ENCODE peak calls at places on chromosomes 13 and 19, in nine cellular contexts. One of them, this sample, is unnamed.

GRCh38 chr19:16415806-16416205 is 56.0 kb downstream of the EPS15L1 start:
- DNase-seq in A549: no peak
- DNase-seq in PC-3: no peak
- DNase-seq in AG04450: no peak
- DNase-seq in CD8-positive, alpha-beta T cell: no peak
- DNase-seq in WERI-Rb-1: no peak
- DNase-seq in IMR-90: no peak
- DNase-seq in neural crest cell: no peak
- DNase-seq in kidney: no peak
- DNase-seq in this sample: no peak

GRCh38 chr19:5804516-5805464 is at the start of gene NRTN:
- DNase-seq in A549: peak
- DNase-seq in PC-3: peak
- DNase-seq in AG04450: no peak
- DNase-seq in CD8-positive, alpha-beta T cell: no peak
- DNase-seq in WERI-Rb-1: peak
- DNase-seq in IMR-90: no peak
- DNase-seq in neural crest cell: no peak
- DNase-seq in kidney: peak
- DNase-seq in this sample: no peak

GRCh38 chr19:41888926-41889325 is 5.9 kb downstream of the ARHGEF1 start:
- DNase-seq in A549: no peak
- DNase-seq in PC-3: no peak
- DNase-seq in AG04450: no peak
- DNase-seq in CD8-positive, alpha-beta T cell: no peak
- DNase-seq in WERI-Rb-1: no peak
- DNase-seq in IMR-90: no peak
- DNase-seq in neural crest cell: no peak
- DNase-seq in kidney: no peak
- DNase-seq in this sample: no peak

GRCh38 chr13:77892491-77892890 is 26.1 kb downstream of the EDNRB start:
- DNase-seq in A549: no peak
- DNase-seq in PC-3: no peak
- DNase-seq in AG04450: no peak
- DNase-seq in CD8-positive, alpha-beta T cell: no peak
- DNase-seq in WERI-Rb-1: no peak
- DNase-seq in IMR-90: no peak
- DNase-seq in neural crest cell: no peak
- DNase-seq in kidney: no peak
- DNase-seq in this sample: no peak

GRCh38 chr13:107461751-107462150 is 753.6 kb downstream of the LIG4 start:
- DNase-seq in A549: no peak
- DNase-seq in PC-3: no peak
- DNase-seq in AG04450: no peak
- DNase-seq in CD8-positive, alpha-beta T cell: no peak
- DNase-seq in WERI-Rb-1: no peak
- DNase-seq in IMR-90: peak
- DNase-seq in neural crest cell: no peak
- DNase-seq in kidney: no peak
- DNase-seq in this sample: no peak

GRCh38 chr13:21336609-21337008 is 122.5 kb downstream of the ZDHHC20 start:
- DNase-seq in A549: no peak
- DNase-seq in PC-3: no peak
- DNase-seq in AG04450: no peak
- DNase-seq in CD8-positive, alpha-beta T cell: no peak
- DNase-seq in WERI-Rb-1: no peak
- DNase-seq in IMR-90: no peak
- DNase-seq in neural crest cell: no peak
- DNase-seq in kidney: no peak
- DNase-seq in this sample: no peak

GRCh38 chr13:111895896-111896821 is 170.8 kb upstream of the SOX1 start:
- DNase-seq in A549: no peak
- DNase-seq in PC-3: no peak
- DNase-seq in AG04450: no peak
- DNase-seq in CD8-positive, alpha-beta T cell: no peak
- DNase-seq in WERI-Rb-1: no peak
- DNase-seq in IMR-90: no peak
- DNase-seq in neural crest cell: no peak
- DNase-seq in kidney: no peak
- DNase-seq in this sample: no peak

GRCh38 chr13:47886314-47886713 is 114.8 kb downstream of the SUCLA2 start:
- DNase-seq in A549: no peak
- DNase-seq in PC-3: no peak
- DNase-seq in AG04450: no peak
- DNase-seq in CD8-positive, alpha-beta T cell: no peak
- DNase-seq in WERI-Rb-1: no peak
- DNase-seq in IMR-90: no peak
- DNase-seq in neural crest cell: no peak
- DNase-seq in kidney: no peak
- DNase-seq in this sample: no peak

GRCh38 chr19:46955114-46955812 is 64.4 kb upstream of the NPAS1 start:
- DNase-seq in A549: no peak
- DNase-seq in PC-3: peak
- DNase-seq in AG04450: no peak
- DNase-seq in CD8-positive, alpha-beta T cell: no peak
- DNase-seq in WERI-Rb-1: no peak
- DNase-seq in IMR-90: peak
- DNase-seq in neural crest cell: no peak
- DNase-seq in kidney: no peak
- DNase-seq in this sample: no peak

GRCh38 chr13:34294483-34295129 is 476.7 kb downstream of the RFC3 start:
- DNase-seq in A549: no peak
- DNase-seq in PC-3: no peak
- DNase-seq in AG04450: no peak
- DNase-seq in CD8-positive, alpha-beta T cell: no peak
- DNase-seq in WERI-Rb-1: no peak
- DNase-seq in IMR-90: no peak
- DNase-seq in neural crest cell: no peak
- DNase-seq in kidney: no peak
- DNase-seq in this sample: no peak

GRCh38 chr13:32191452-32191998 is 123.6 kb downstream of the ZAR1L start:
- DNase-seq in A549: no peak
- DNase-seq in PC-3: no peak
- DNase-seq in AG04450: no peak
- DNase-seq in CD8-positive, alpha-beta T cell: no peak
- DNase-seq in WERI-Rb-1: no peak
- DNase-seq in IMR-90: no peak
- DNase-seq in neural crest cell: no peak
- DNase-seq in kidney: no peak
- DNase-seq in this sample: no peak

GRCh38 chr13:52461265-52461664 is 6.0 kb downstream of the CKAP2 start:
- DNase-seq in A549: no peak
- DNase-seq in PC-3: no peak
- DNase-seq in AG04450: no peak
- DNase-seq in CD8-positive, alpha-beta T cell: no peak
- DNase-seq in WERI-Rb-1: no peak
- DNase-seq in IMR-90: no peak
- DNase-seq in neural crest cell: no peak
- DNase-seq in kidney: no peak
- DNase-seq in this sample: no peak

GRCh38 chr19:7914099-7914498 is 531 bp upstream of the TGFBR3L start:
- DNase-seq in A549: no peak
- DNase-seq in PC-3: no peak
- DNase-seq in AG04450: no peak
- DNase-seq in CD8-positive, alpha-beta T cell: no peak
- DNase-seq in WERI-Rb-1: peak
- DNase-seq in IMR-90: no peak
- DNase-seq in neural crest cell: no peak
- DNase-seq in kidney: no peak
- DNase-seq in this sample: no peak

GRCh38 chr13:31913459-31913858 is 118.1 kb upstream of the FRY start:
- DNase-seq in A549: no peak
- DNase-seq in PC-3: no peak
- DNase-seq in AG04450: no peak
- DNase-seq in CD8-positive, alpha-beta T cell: no peak
- DNase-seq in WERI-Rb-1: no peak
- DNase-seq in IMR-90: no peak
- DNase-seq in neural crest cell: no peak
- DNase-seq in kidney: no peak
- DNase-seq in this sample: no peak

GRCh38 chr13:72868229-72868628 is 86.3 kb downstream of the PIBF1 start:
- DNase-seq in A549: no peak
- DNase-seq in PC-3: no peak
- DNase-seq in AG04450: no peak
- DNase-seq in CD8-positive, alpha-beta T cell: no peak
- DNase-seq in WERI-Rb-1: no peak
- DNase-seq in IMR-90: no peak
- DNase-seq in neural crest cell: no peak
- DNase-seq in kidney: no peak
- DNase-seq in this sample: no peak

GRCh38 chr13:32726374-32727037 is 140.3 kb downstream of the PDS5B start:
- DNase-seq in A549: no peak
- DNase-seq in PC-3: no peak
- DNase-seq in AG04450: no peak
- DNase-seq in CD8-positive, alpha-beta T cell: no peak
- DNase-seq in WERI-Rb-1: no peak
- DNase-seq in IMR-90: no peak
- DNase-seq in neural crest cell: no peak
- DNase-seq in kidney: no peak
- DNase-seq in this sample: no peak

GRCh38 chr19:15715642-15716041 is 12.2 kb upstream of the OR10H2 start:
- DNase-seq in A549: no peak
- DNase-seq in PC-3: no peak
- DNase-seq in AG04450: no peak
- DNase-seq in CD8-positive, alpha-beta T cell: no peak
- DNase-seq in WERI-Rb-1: no peak
- DNase-seq in IMR-90: no peak
- DNase-seq in neural crest cell: no peak
- DNase-seq in kidney: no peak
- DNase-seq in this sample: no peak

GRCh38 chr19:48836089-48837017 is at the start of gene HSD17B14:
- DNase-seq in A549: no peak
- DNase-seq in PC-3: peak
- DNase-seq in AG04450: no peak
- DNase-seq in CD8-positive, alpha-beta T cell: no peak
- DNase-seq in WERI-Rb-1: peak
- DNase-seq in IMR-90: no peak
- DNase-seq in neural crest cell: peak
- DNase-seq in kidney: no peak
- DNase-seq in this sample: peak

DNA sequence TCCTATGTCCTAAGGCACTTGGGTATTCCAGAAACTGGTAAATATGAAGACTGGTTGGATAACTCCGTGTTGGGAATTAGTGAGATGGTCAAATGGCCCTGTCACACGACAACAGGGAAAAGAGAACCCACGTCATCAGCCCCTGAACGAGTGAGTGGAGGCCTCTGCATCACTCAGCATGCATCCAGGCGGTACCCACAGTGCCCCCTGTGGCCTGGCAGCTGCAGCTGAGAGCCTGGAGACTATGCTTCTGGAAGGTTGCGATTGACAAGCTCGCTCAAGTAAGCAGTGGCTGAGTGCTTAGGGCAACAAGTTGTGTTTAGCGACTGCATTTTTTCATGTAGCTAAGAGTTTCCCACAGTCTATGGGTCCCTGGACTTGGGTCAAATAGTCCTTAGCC is 55.9 kb downstream of the COL4A2 start:
- DNase-seq in A549: no peak
- DNase-seq in PC-3: no peak
- DNase-seq in AG04450: no peak
- DNase-seq in CD8-positive, alpha-beta T cell: no peak
- DNase-seq in WERI-Rb-1: peak
- DNase-seq in IMR-90: no peak
- DNase-seq in neural crest cell: no peak
- DNase-seq in kidney: no peak
- DNase-seq in this sample: peak
- TF ChIP-seq CTCF in A549: no peak
- TF ChIP-seq CTCF in PC-3: peak
- TF ChIP-seq CTCF in AG04450: peak
- TF ChIP-seq CTCF in CD8-positive, alpha-beta T cell: no peak
- TF ChIP-seq CTCF in WERI-Rb-1: peak
- TF ChIP-seq CTCF in IMR-90: peak
- TF ChIP-seq CTCF in neural crest cell: no peak
- TF ChIP-seq CTCF in kidney: no peak
- TF ChIP-seq CTCF in this sample: no peak

GRCh38 chr13:39684531-39685137 is 29.2 kb downstream of the COG6 start:
- DNase-seq in A549: peak
- DNase-seq in PC-3: peak
- DNase-seq in AG04450: no peak
- DNase-seq in CD8-positive, alpha-beta T cell: no peak
- DNase-seq in WERI-Rb-1: no peak
- DNase-seq in IMR-90: peak
- DNase-seq in neural crest cell: no peak
- DNase-seq in kidney: no peak
- DNase-seq in this sample: no peak
- TF ChIP-seq CTCF in A549: peak
- TF ChIP-seq CTCF in PC-3: peak
- TF ChIP-seq CTCF in AG04450: peak
- TF ChIP-seq CTCF in CD8-positive, alpha-beta T cell: peak
- TF ChIP-seq CTCF in WERI-Rb-1: no peak
- TF ChIP-seq CTCF in IMR-90: peak
- TF ChIP-seq CTCF in neural crest cell: peak
- TF ChIP-seq CTCF in kidney: no peak
- TF ChIP-seq CTCF in this sample: peak

GRCh38 chr19:40383668-40384248 is 6.2 kb downstream of the HIPK4 start:
- DNase-seq in A549: no peak
- DNase-seq in PC-3: no peak
- DNase-seq in AG04450: no peak
- DNase-seq in CD8-positive, alpha-beta T cell: no peak
- DNase-seq in WERI-Rb-1: no peak
- DNase-seq in IMR-90: no peak
- DNase-seq in neural crest cell: no peak
- DNase-seq in kidney: no peak
- DNase-seq in this sample: no peak

GRCh38 chr19:40390084-40390742 is at the start of gene HIPK4:
- DNase-seq in A549: no peak
- DNase-seq in PC-3: no peak
- DNase-seq in AG04450: no peak
- DNase-seq in CD8-positive, alpha-beta T cell: no peak
- DNase-seq in WERI-Rb-1: no peak
- DNase-seq in IMR-90: no peak
- DNase-seq in neural crest cell: no peak
- DNase-seq in kidney: no peak
- DNase-seq in this sample: no peak

GRCh38 chr19:40389404-40390083 is 437 bp downstream of the HIPK4 start:
- DNase-seq in A549: no peak
- DNase-seq in PC-3: no peak
- DNase-seq in AG04450: no peak
- DNase-seq in CD8-positive, alpha-beta T cell: no peak
- DNase-seq in WERI-Rb-1: no peak
- DNase-seq in IMR-90: no peak
- DNase-seq in neural crest cell: no peak
- DNase-seq in kidney: no peak
- DNase-seq in this sample: no peak

GRCh38 chr19:40388486-40388885 is 1.5 kb downstream of the HIPK4 start:
- DNase-seq in A549: no peak
- DNase-seq in PC-3: no peak
- DNase-seq in AG04450: no peak
- DNase-seq in CD8-positive, alpha-beta T cell: no peak
- DNase-seq in WERI-Rb-1: no peak
- DNase-seq in IMR-90: no peak
- DNase-seq in neural crest cell: no peak
- DNase-seq in kidney: no peak
- DNase-seq in this sample: no peak

GRCh38 chr19:40387151-40387550 is 2.8 kb downstream of the HIPK4 start:
- DNase-seq in A549: no peak
- DNase-seq in PC-3: no peak
- DNase-seq in AG04450: no peak
- DNase-seq in CD8-positive, alpha-beta T cell: no peak
- DNase-seq in WERI-Rb-1: no peak
- DNase-seq in IMR-90: no peak
- DNase-seq in neural crest cell: no peak
- DNase-seq in kidney: no peak
- DNase-seq in this sample: no peak
- TF ChIP-seq CTCF in A549: no peak
- TF ChIP-seq CTCF in PC-3: no peak
- TF ChIP-seq CTCF in AG04450: no peak
- TF ChIP-seq CTCF in CD8-positive, alpha-beta T cell: no peak
- TF ChIP-seq CTCF in WERI-Rb-1: no peak
- TF ChIP-seq CTCF in IMR-90: no peak
- TF ChIP-seq CTCF in neural crest cell: no peak
- TF ChIP-seq CTCF in kidney: no peak
- TF ChIP-seq CTCF in this sample: no peak

GRCh38 chr19:1222394-1222793 is 15.4 kb downstream of the CBARP start:
- DNase-seq in A549: no peak
- DNase-seq in PC-3: no peak
- DNase-seq in AG04450: no peak
- DNase-seq in CD8-positive, alpha-beta T cell: no peak
- DNase-seq in WERI-Rb-1: peak
- DNase-seq in IMR-90: no peak
- DNase-seq in neural crest cell: no peak
- DNase-seq in kidney: no peak
- DNase-seq in this sample: no peak
- TF ChIP-seq CTCF in A549: no peak
- TF ChIP-seq CTCF in PC-3: no peak
- TF ChIP-seq CTCF in AG04450: peak
- TF ChIP-seq CTCF in CD8-positive, alpha-beta T cell: no peak
- TF ChIP-seq CTCF in WERI-Rb-1: peak
- TF ChIP-seq CTCF in IMR-90: peak
- TF ChIP-seq CTCF in neural crest cell: no peak
- TF ChIP-seq CTCF in kidney: no peak
- TF ChIP-seq CTCF in this sample: no peak